ENCODE peak calls at places on chromosomes 2 and 18, in nine cellular contexts. One of them, this sample, is unnamed.
A peak's percentile ranks its signal among the peaks of the same experiment; 100 is the strongest.

GRCh38 chr2:220337611-220338440 is 710.4 kb downstream of the SLC4A3 start:
- DNase-seq in CD8-positive, alpha-beta memory T cell: no peak
- DNase-seq in EL: no peak
- DNase-seq in iris pigment epithelial cell: no peak
- DNase-seq in HTR-8/SVneo: no peak
- DNase-seq in NCI-H2081: no peak
- DNase-seq in NCI-H2029: no peak
- DNase-seq in CD8-positive, alpha-beta T cell: no peak
- DNase-seq in DND-41: no peak
- DNase-seq in this sample: no peak

GRCh38 chr2:149019768-149020167 is 18.7 kb upstream of the LYPD6B start:
- DNase-seq in DND-41: no peak
- DNase-seq in iris pigment epithelial cell: no peak
- DNase-seq in CD8-positive, alpha-beta T cell: no peak
- DNase-seq in NCI-H2029: peak; percentile 39
- DNase-seq in HTR-8/SVneo: no peak
- DNase-seq in CD8-positive, alpha-beta memory T cell: no peak
- DNase-seq in EL: no peak
- DNase-seq in NCI-H2081: no peak
- DNase-seq in this sample: no peak

GRCh38 chr2:62478093-62478580 is 27.9 kb downstream of the TMEM17 start:
- DNase-seq in HTR-8/SVneo: no peak
- DNase-seq in CD8-positive, alpha-beta T cell: no peak
- DNase-seq in EL: peak; percentile 34
- DNase-seq in DND-41: no peak
- DNase-seq in iris pigment epithelial cell: peak; percentile 36
- DNase-seq in NCI-H2029: no peak
- DNase-seq in CD8-positive, alpha-beta memory T cell: no peak
- DNase-seq in NCI-H2081: no peak
- DNase-seq in this sample: peak; percentile 24

GRCh38 chr2:215002500-215002899 is 135.9 kb downstream of the ABCA12 start:
- DNase-seq in NCI-H2029: peak; percentile 29
- DNase-seq in HTR-8/SVneo: peak; percentile 25
- DNase-seq in DND-41: no peak
- DNase-seq in iris pigment epithelial cell: peak; percentile 50
- DNase-seq in CD8-positive, alpha-beta memory T cell: no peak
- DNase-seq in CD8-positive, alpha-beta T cell: no peak
- DNase-seq in EL: peak; percentile 9
- DNase-seq in NCI-H2081: peak; percentile 49
- DNase-seq in this sample: peak; percentile 23

GRCh38 chr2:214519258-214519818 is 108.5 kb downstream of the VWC2L start:
- DNase-seq in HTR-8/SVneo: no peak
- DNase-seq in CD8-positive, alpha-beta memory T cell: no peak
- DNase-seq in NCI-H2029: no peak
- DNase-seq in CD8-positive, alpha-beta T cell: no peak
- DNase-seq in EL: no peak
- DNase-seq in iris pigment epithelial cell: no peak
- DNase-seq in DND-41: no peak
- DNase-seq in NCI-H2081: no peak
- DNase-seq in this sample: no peak

GRCh38 chr2:25617948-25618646 is 55.3 kb downstream of the DTNB start:
- DNase-seq in HTR-8/SVneo: no peak
- DNase-seq in NCI-H2081: no peak
- DNase-seq in DND-41: no peak
- DNase-seq in iris pigment epithelial cell: peak; percentile 94
- DNase-seq in NCI-H2029: no peak
- DNase-seq in EL: peak; percentile 73
- DNase-seq in CD8-positive, alpha-beta T cell: no peak
- DNase-seq in CD8-positive, alpha-beta memory T cell: no peak
- DNase-seq in this sample: no peak

GRCh38 chr2:209208211-209208610 is 215.6 kb upstream of the MAP2 start:
- DNase-seq in NCI-H2081: no peak
- DNase-seq in iris pigment epithelial cell: peak; percentile 2
- DNase-seq in DND-41: no peak
- DNase-seq in CD8-positive, alpha-beta memory T cell: no peak
- DNase-seq in NCI-H2029: peak; percentile 24
- DNase-seq in HTR-8/SVneo: peak; percentile 2
- DNase-seq in CD8-positive, alpha-beta T cell: no peak
- DNase-seq in EL: peak; percentile 22
- DNase-seq in this sample: peak; percentile 50

GRCh38 chr2:116979941-116980340 is 834.5 kb upstream of the DDX18 start:
- DNase-seq in DND-41: no peak
- DNase-seq in CD8-positive, alpha-beta T cell: no peak
- DNase-seq in iris pigment epithelial cell: no peak
- DNase-seq in CD8-positive, alpha-beta memory T cell: no peak
- DNase-seq in HTR-8/SVneo: no peak
- DNase-seq in NCI-H2081: no peak
- DNase-seq in NCI-H2029: no peak
- DNase-seq in EL: no peak
- DNase-seq in this sample: no peak

GRCh38 chr2:174967086-174967485 is 38.1 kb downstream of the CHN1 start:
- DNase-seq in EL: no peak
- DNase-seq in iris pigment epithelial cell: no peak
- DNase-seq in HTR-8/SVneo: no peak
- DNase-seq in CD8-positive, alpha-beta memory T cell: no peak
- DNase-seq in CD8-positive, alpha-beta T cell: no peak
- DNase-seq in NCI-H2081: no peak
- DNase-seq in NCI-H2029: no peak
- DNase-seq in DND-41: no peak
- DNase-seq in this sample: no peak

GRCh38 chr2:190446193-190446592 is 38.0 kb downstream of the MFSD6 start:
- DNase-seq in CD8-positive, alpha-beta T cell: no peak
- DNase-seq in NCI-H2081: no peak
- DNase-seq in CD8-positive, alpha-beta memory T cell: no peak
- DNase-seq in iris pigment epithelial cell: no peak
- DNase-seq in HTR-8/SVneo: no peak
- DNase-seq in NCI-H2029: no peak
- DNase-seq in EL: no peak
- DNase-seq in DND-41: no peak
- DNase-seq in this sample: no peak

GRCh38 chr18:48206887-48207286 is 202.3 kb downstream of the ZBTB7C start:
- DNase-seq in NCI-H2081: no peak
- DNase-seq in CD8-positive, alpha-beta T cell: no peak
- DNase-seq in NCI-H2029: peak; percentile 57
- DNase-seq in HTR-8/SVneo: no peak
- DNase-seq in iris pigment epithelial cell: no peak
- DNase-seq in CD8-positive, alpha-beta memory T cell: no peak
- DNase-seq in EL: no peak
- DNase-seq in DND-41: no peak
- DNase-seq in this sample: no peak

GRCh38 chr2:9191044-9191481 is 15.5 kb upstream of the ASAP2 start:
- DNase-seq in HTR-8/SVneo: no peak
- DNase-seq in CD8-positive, alpha-beta T cell: no peak
- DNase-seq in EL: peak; percentile 92
- DNase-seq in NCI-H2081: no peak
- DNase-seq in CD8-positive, alpha-beta memory T cell: no peak
- DNase-seq in DND-41: peak; percentile 32
- DNase-seq in iris pigment epithelial cell: peak; percentile 96
- DNase-seq in NCI-H2029: no peak
- DNase-seq in this sample: no peak

GRCh38 chr2:28717339-28717758 is 34.3 kb upstream of the PPP1CB start:
- DNase-seq in NCI-H2081: no peak
- DNase-seq in NCI-H2029: peak; percentile 87
- DNase-seq in EL: peak; percentile 83
- DNase-seq in HTR-8/SVneo: peak; percentile 75
- DNase-seq in CD8-positive, alpha-beta T cell: no peak
- DNase-seq in DND-41: no peak
- DNase-seq in CD8-positive, alpha-beta memory T cell: no peak
- DNase-seq in iris pigment epithelial cell: peak; percentile 84
- DNase-seq in this sample: no peak

GRCh38 chr2:239208470-239209180 is 192.2 kb downstream of the HDAC4 start:
- DNase-seq in CD8-positive, alpha-beta T cell: no peak
- DNase-seq in DND-41: no peak
- DNase-seq in EL: no peak
- DNase-seq in NCI-H2029: peak; percentile 86
- DNase-seq in iris pigment epithelial cell: no peak
- DNase-seq in CD8-positive, alpha-beta memory T cell: no peak
- DNase-seq in NCI-H2081: peak; percentile 43
- DNase-seq in HTR-8/SVneo: no peak
- DNase-seq in this sample: no peak

GRCh38 chr18:54734059-54734458 is 94.2 kb upstream of the RAB27B start:
- DNase-seq in NCI-H2029: no peak
- DNase-seq in EL: peak; percentile 86
- DNase-seq in CD8-positive, alpha-beta memory T cell: no peak
- DNase-seq in iris pigment epithelial cell: peak; percentile 98
- DNase-seq in HTR-8/SVneo: peak; percentile 29
- DNase-seq in NCI-H2081: no peak
- DNase-seq in CD8-positive, alpha-beta T cell: no peak
- DNase-seq in DND-41: no peak
- DNase-seq in this sample: peak; percentile 4

GRCh38 chr18:34223164-34223892 is 1.4 kb downstream of the NOL4 start:
- DNase-seq in DND-41: no peak
- DNase-seq in CD8-positive, alpha-beta memory T cell: no peak
- DNase-seq in EL: no peak
- DNase-seq in iris pigment epithelial cell: no peak
- DNase-seq in NCI-H2029: peak; percentile 32
- DNase-seq in HTR-8/SVneo: no peak
- DNase-seq in NCI-H2081: peak; percentile 57
- DNase-seq in CD8-positive, alpha-beta T cell: no peak
- DNase-seq in this sample: no peak

GRCh38 chr18:35688757-35689156 is 107.2 kb downstream of the GALNT1 start:
- DNase-seq in CD8-positive, alpha-beta T cell: no peak
- DNase-seq in iris pigment epithelial cell: no peak
- DNase-seq in NCI-H2081: no peak
- DNase-seq in EL: peak; percentile 17
- DNase-seq in NCI-H2029: no peak
- DNase-seq in DND-41: no peak
- DNase-seq in CD8-positive, alpha-beta memory T cell: no peak
- DNase-seq in HTR-8/SVneo: no peak
- DNase-seq in this sample: no peak

GRCh38 chr2:23445450-23445868 is 60.5 kb downstream of the KLHL29 start:
- DNase-seq in NCI-H2081: no peak
- DNase-seq in CD8-positive, alpha-beta T cell: no peak
- DNase-seq in iris pigment epithelial cell: peak; percentile 92
- DNase-seq in CD8-positive, alpha-beta memory T cell: no peak
- DNase-seq in EL: peak; percentile 80
- DNase-seq in NCI-H2029: no peak
- DNase-seq in HTR-8/SVneo: peak; percentile 39
- DNase-seq in DND-41: no peak
- DNase-seq in this sample: no peak

GRCh38 chr18:6376433-6377229 is 38.1 kb downstream of the L3MBTL4 start:
- DNase-seq in CD8-positive, alpha-beta T cell: no peak
- DNase-seq in CD8-positive, alpha-beta memory T cell: no peak
- DNase-seq in NCI-H2029: no peak
- DNase-seq in EL: no peak
- DNase-seq in NCI-H2081: no peak
- DNase-seq in DND-41: no peak
- DNase-seq in HTR-8/SVneo: no peak
- DNase-seq in iris pigment epithelial cell: no peak
- DNase-seq in this sample: no peak

GRCh38 chr2:201546576-201546975 is 95.0 kb downstream of the STRADB start:
- DNase-seq in DND-41: no peak
- DNase-seq in iris pigment epithelial cell: peak; percentile 53
- DNase-seq in NCI-H2081: no peak
- DNase-seq in EL: peak; percentile 54
- DNase-seq in NCI-H2029: no peak
- DNase-seq in CD8-positive, alpha-beta T cell: no peak
- DNase-seq in CD8-positive, alpha-beta memory T cell: no peak
- DNase-seq in HTR-8/SVneo: no peak
- DNase-seq in this sample: no peak

GRCh38 chr2:85795331-85796045 is 41.7 kb downstream of the ATOH8 start:
- DNase-seq in NCI-H2081: no peak
- DNase-seq in NCI-H2029: no peak
- DNase-seq in EL: no peak
- DNase-seq in iris pigment epithelial cell: no peak
- DNase-seq in CD8-positive, alpha-beta T cell: no peak
- DNase-seq in CD8-positive, alpha-beta memory T cell: no peak
- DNase-seq in DND-41: no peak
- DNase-seq in HTR-8/SVneo: no peak
- DNase-seq in this sample: no peak

GRCh38 chr2:56571074-56571473 is 387.3 kb downstream of the CCDC85A start:
- DNase-seq in DND-41: no peak
- DNase-seq in NCI-H2029: no peak
- DNase-seq in HTR-8/SVneo: no peak
- DNase-seq in EL: no peak
- DNase-seq in iris pigment epithelial cell: no peak
- DNase-seq in NCI-H2081: no peak
- DNase-seq in CD8-positive, alpha-beta memory T cell: no peak
- DNase-seq in CD8-positive, alpha-beta T cell: no peak
- DNase-seq in this sample: no peak

GRCh38 chr18:23307567-23308295 is 145.4 kb upstream of the RIOK3 start:
- DNase-seq in NCI-H2081: no peak
- DNase-seq in iris pigment epithelial cell: peak; percentile 81
- DNase-seq in EL: peak; percentile 95
- DNase-seq in CD8-positive, alpha-beta T cell: no peak
- DNase-seq in DND-41: peak; percentile 13
- DNase-seq in NCI-H2029: no peak
- DNase-seq in HTR-8/SVneo: no peak
- DNase-seq in CD8-positive, alpha-beta memory T cell: no peak
- DNase-seq in this sample: no peak

GRCh38 chr2:151968770-151969169 is 130.1 kb downstream of the CACNB4 start:
- DNase-seq in NCI-H2029: no peak
- DNase-seq in CD8-positive, alpha-beta T cell: no peak
- DNase-seq in HTR-8/SVneo: no peak
- DNase-seq in NCI-H2081: no peak
- DNase-seq in CD8-positive, alpha-beta memory T cell: no peak
- DNase-seq in iris pigment epithelial cell: no peak
- DNase-seq in DND-41: no peak
- DNase-seq in EL: no peak
- DNase-seq in this sample: no peak

GRCh38 chr2:155115856-155116255 is 417.4 kb downstream of the KCNJ3 start:
- DNase-seq in CD8-positive, alpha-beta T cell: no peak
- DNase-seq in EL: no peak
- DNase-seq in CD8-positive, alpha-beta memory T cell: no peak
- DNase-seq in NCI-H2029: no peak
- DNase-seq in DND-41: no peak
- DNase-seq in iris pigment epithelial cell: no peak
- DNase-seq in NCI-H2081: no peak
- DNase-seq in HTR-8/SVneo: no peak
- DNase-seq in this sample: no peak

GRCh38 chr18:65942854-65943253 is 192.0 kb downstream of the CDH7 start:
- DNase-seq in EL: no peak
- DNase-seq in CD8-positive, alpha-beta T cell: no peak
- DNase-seq in NCI-H2081: no peak
- DNase-seq in iris pigment epithelial cell: no peak
- DNase-seq in HTR-8/SVneo: no peak
- DNase-seq in DND-41: no peak
- DNase-seq in NCI-H2029: no peak
- DNase-seq in CD8-positive, alpha-beta memory T cell: no peak
- DNase-seq in this sample: no peak

GRCh38 chr18:35469696-35470095 is 28.1 kb downstream of the INO80C start:
- DNase-seq in CD8-positive, alpha-beta T cell: no peak
- DNase-seq in NCI-H2081: no peak
- DNase-seq in HTR-8/SVneo: no peak
- DNase-seq in EL: no peak
- DNase-seq in iris pigment epithelial cell: no peak
- DNase-seq in CD8-positive, alpha-beta memory T cell: no peak
- DNase-seq in DND-41: no peak
- DNase-seq in NCI-H2029: no peak
- DNase-seq in this sample: no peak

GRCh38 chr2:127455566-127456493 is 37.6 kb downstream of the PROC start:
- DNase-seq in CD8-positive, alpha-beta memory T cell: no peak
- DNase-seq in HTR-8/SVneo: no peak
- DNase-seq in NCI-H2029: no peak
- DNase-seq in DND-41: no peak
- DNase-seq in iris pigment epithelial cell: no peak
- DNase-seq in EL: no peak
- DNase-seq in NCI-H2081: no peak
- DNase-seq in CD8-positive, alpha-beta T cell: no peak
- DNase-seq in this sample: peak; percentile 32

GRCh38 chr2:172427990-172428840 is 829 bp downstream of the ITGA6 start:
- DNase-seq in HTR-8/SVneo: peak; percentile 52
- DNase-seq in DND-41: peak; percentile 52
- DNase-seq in iris pigment epithelial cell: peak; percentile 26
- DNase-seq in CD8-positive, alpha-beta T cell: peak; percentile 80
- DNase-seq in NCI-H2029: no peak
- DNase-seq in NCI-H2081: peak; percentile 31
- DNase-seq in CD8-positive, alpha-beta memory T cell: peak; percentile 40
- DNase-seq in EL: peak; percentile 44
- DNase-seq in this sample: peak; percentile 42

GRCh38 chr18:13276530-13277520 is 58.3 kb downstream of the LDLRAD4 start:
- DNase-seq in DND-41: no peak
- DNase-seq in NCI-H2029: no peak
- DNase-seq in EL: no peak
- DNase-seq in CD8-positive, alpha-beta T cell: no peak
- DNase-seq in CD8-positive, alpha-beta memory T cell: no peak
- DNase-seq in iris pigment epithelial cell: no peak
- DNase-seq in NCI-H2081: no peak
- DNase-seq in HTR-8/SVneo: no peak
- DNase-seq in this sample: no peak

GRCh38 chr2:69208023-69208595 is 178.9 kb downstream of the GFPT1 start:
- DNase-seq in EL: no peak
- DNase-seq in HTR-8/SVneo: no peak
- DNase-seq in NCI-H2029: no peak
- DNase-seq in iris pigment epithelial cell: peak; percentile 33
- DNase-seq in NCI-H2081: no peak
- DNase-seq in CD8-positive, alpha-beta memory T cell: no peak
- DNase-seq in DND-41: no peak
- DNase-seq in CD8-positive, alpha-beta T cell: no peak
- DNase-seq in this sample: no peak

This sample was measured in LoVo.